ENCODE peak calls at places on chromosomes 3 and 15, in eight cellular contexts. One of them, this sample, is unnamed. For H3K9me3 and H3K4me1, the result is how much of the 10 kb centered on the place peaks cover.

GRCh38 chr3:4751057-4752051 is 227.9 kb upstream of the BHLHE40 start:
- DNase-seq in CD8-positive, alpha-beta T cell: no peak
- DNase-seq in CD8-positive, alpha-beta memory T cell: no peak
- DNase-seq in aorta: no peak
- DNase-seq in sigmoid colon: no peak
- DNase-seq in adipocyte: peak
- DNase-seq in tibial nerve: no peak
- DNase-seq in right cardiac atrium: no peak
- DNase-seq in this sample: no peak

GRCh38 chr3:59040902-59041301 is 8.9 kb downstream of the CFAP20DC start:
- DNase-seq in aorta: no peak
- DNase-seq in CD8-positive, alpha-beta memory T cell: no peak
- DNase-seq in CD8-positive, alpha-beta T cell: no peak
- DNase-seq in tibial nerve: no peak
- DNase-seq in sigmoid colon: no peak
- DNase-seq in right cardiac atrium: no peak
- DNase-seq in adipocyte: peak
- DNase-seq in this sample: no peak

GRCh38 chr3:155189478-155189877 is 104.0 kb downstream of the STRIT1 start:
- DNase-seq in tibial nerve: no peak
- DNase-seq in adipocyte: no peak
- DNase-seq in sigmoid colon: no peak
- DNase-seq in CD8-positive, alpha-beta T cell: no peak
- DNase-seq in aorta: no peak
- DNase-seq in right cardiac atrium: no peak
- DNase-seq in CD8-positive, alpha-beta memory T cell: no peak
- DNase-seq in this sample: no peak

GRCh38 chr3:138442433-138442832 is 8.0 kb downstream of the ESYT3 start:
- DNase-seq in sigmoid colon: no peak
- DNase-seq in tibial nerve: no peak
- DNase-seq in adipocyte: peak
- DNase-seq in aorta: no peak
- DNase-seq in CD8-positive, alpha-beta memory T cell: no peak
- DNase-seq in right cardiac atrium: no peak
- DNase-seq in CD8-positive, alpha-beta T cell: no peak
- DNase-seq in this sample: peak

GRCh38 chr3:158091526-158091925 is 14.7 kb downstream of the SHOX2 start:
- DNase-seq in tibial nerve: no peak
- DNase-seq in CD8-positive, alpha-beta memory T cell: no peak
- DNase-seq in aorta: no peak
- DNase-seq in sigmoid colon: no peak
- DNase-seq in right cardiac atrium: no peak
- DNase-seq in adipocyte: peak
- DNase-seq in CD8-positive, alpha-beta T cell: no peak
- DNase-seq in this sample: peak

GRCh38 chr15:80480171-80480811 is 76.1 kb downstream of the ARNT2 start:
- DNase-seq in CD8-positive, alpha-beta memory T cell: no peak
- DNase-seq in aorta: peak
- DNase-seq in sigmoid colon: no peak
- DNase-seq in adipocyte: peak
- DNase-seq in tibial nerve: no peak
- DNase-seq in CD8-positive, alpha-beta T cell: no peak
- DNase-seq in right cardiac atrium: no peak
- DNase-seq in this sample: no peak

GRCh38 chr3:60998855-60999254 is 252.4 kb downstream of the FHIT start:
- DNase-seq in sigmoid colon: no peak
- DNase-seq in CD8-positive, alpha-beta memory T cell: no peak
- DNase-seq in right cardiac atrium: no peak
- DNase-seq in aorta: no peak
- DNase-seq in tibial nerve: no peak
- DNase-seq in CD8-positive, alpha-beta T cell: no peak
- DNase-seq in adipocyte: no peak
- DNase-seq in this sample: no peak

GRCh38 chr3:125431912-125432587 is 56.9 kb upstream of the ZNF148 start:
- DNase-seq in CD8-positive, alpha-beta memory T cell: no peak
- DNase-seq in aorta: no peak
- DNase-seq in sigmoid colon: no peak
- DNase-seq in right cardiac atrium: no peak
- DNase-seq in CD8-positive, alpha-beta T cell: no peak
- DNase-seq in tibial nerve: no peak
- DNase-seq in adipocyte: peak
- DNase-seq in this sample: no peak

GRCh38 chr3:181534881-181535280 is 176.8 kb upstream of the SOX2 start:
- DNase-seq in aorta: no peak
- DNase-seq in sigmoid colon: no peak
- DNase-seq in adipocyte: no peak
- DNase-seq in right cardiac atrium: no peak
- DNase-seq in CD8-positive, alpha-beta memory T cell: no peak
- DNase-seq in CD8-positive, alpha-beta T cell: no peak
- DNase-seq in tibial nerve: no peak
- DNase-seq in this sample: no peak

GRCh38 chr3:195815169-195815771 is 3.5 kb upstream of the MUC4 start:
- DNase-seq in right cardiac atrium: no peak
- DNase-seq in adipocyte: no peak
- DNase-seq in CD8-positive, alpha-beta T cell: no peak
- DNase-seq in sigmoid colon: peak
- DNase-seq in aorta: peak
- DNase-seq in CD8-positive, alpha-beta memory T cell: no peak
- DNase-seq in tibial nerve: no peak
- DNase-seq in this sample: peak

GRCh38 chr3:29481969-29482767 is 201.3 kb downstream of the RBMS3 start:
- DNase-seq in sigmoid colon: no peak
- DNase-seq in tibial nerve: no peak
- DNase-seq in aorta: no peak
- DNase-seq in right cardiac atrium: no peak
- DNase-seq in CD8-positive, alpha-beta memory T cell: no peak
- DNase-seq in adipocyte: no peak
- DNase-seq in CD8-positive, alpha-beta T cell: no peak
- DNase-seq in this sample: no peak

GRCh38 chr15:93152264-93152884 is 63.4 kb upstream of the RGMA start:
- DNase-seq in right cardiac atrium: no peak
- DNase-seq in CD8-positive, alpha-beta memory T cell: peak
- DNase-seq in aorta: no peak
- DNase-seq in tibial nerve: no peak
- DNase-seq in CD8-positive, alpha-beta T cell: peak
- DNase-seq in sigmoid colon: no peak
- DNase-seq in adipocyte: no peak
- DNase-seq in this sample: no peak

GRCh38 chr15:32698773-32699390 is 18.9 kb upstream of the GREM1 start:
- DNase-seq in aorta: no peak
- DNase-seq in sigmoid colon: no peak
- DNase-seq in CD8-positive, alpha-beta T cell: no peak
- DNase-seq in CD8-positive, alpha-beta memory T cell: no peak
- DNase-seq in right cardiac atrium: no peak
- DNase-seq in adipocyte: no peak
- DNase-seq in tibial nerve: no peak
- DNase-seq in this sample: no peak

GRCh38 chr3:140187648-140188221 is 252.8 kb downstream of the CLSTN2 start:
- DNase-seq in adipocyte: no peak
- DNase-seq in sigmoid colon: no peak
- DNase-seq in right cardiac atrium: no peak
- DNase-seq in CD8-positive, alpha-beta T cell: no peak
- DNase-seq in tibial nerve: no peak
- DNase-seq in CD8-positive, alpha-beta memory T cell: no peak
- DNase-seq in aorta: no peak
- DNase-seq in this sample: no peak

DNA sequence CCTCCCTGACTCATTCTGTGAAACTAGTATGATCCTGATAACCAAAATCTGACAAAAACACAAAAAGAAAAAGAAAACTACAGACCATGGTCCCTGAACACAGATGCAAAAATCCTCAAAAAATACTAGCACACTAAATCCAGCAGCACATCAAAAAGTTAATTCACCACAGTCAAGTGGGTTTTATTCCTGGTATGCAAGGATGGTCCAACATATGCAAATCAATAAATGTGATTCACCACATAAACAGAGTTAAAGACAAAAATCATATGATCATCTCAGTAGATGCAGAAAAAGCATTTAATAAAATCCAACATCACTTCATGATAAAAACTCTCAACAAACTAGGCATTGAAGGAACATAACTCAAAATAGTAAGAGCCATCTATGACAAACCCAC is 12.8 kb downstream of the SAXO2 start:
- DNase-seq in sigmoid colon: no peak
- DNase-seq in right cardiac atrium: no peak
- DNase-seq in CD8-positive, alpha-beta T cell: no peak
- DNase-seq in aorta: no peak
- DNase-seq in adipocyte: no peak
- DNase-seq in CD8-positive, alpha-beta memory T cell: no peak
- DNase-seq in tibial nerve: no peak
- DNase-seq in this sample: no peak
- H3K9me3 ChIP-seq in sigmoid colon: under half
- H3K9me3 ChIP-seq in right cardiac atrium: under half
- H3K9me3 ChIP-seq in CD8-positive, alpha-beta T cell: under half
- H3K9me3 ChIP-seq in aorta: under half
- H3K9me3 ChIP-seq in adipocyte: under half
- H3K9me3 ChIP-seq in CD8-positive, alpha-beta memory T cell: under half
- H3K9me3 ChIP-seq in tibial nerve: under half
- H3K9me3 ChIP-seq in this sample: under half

DNA sequence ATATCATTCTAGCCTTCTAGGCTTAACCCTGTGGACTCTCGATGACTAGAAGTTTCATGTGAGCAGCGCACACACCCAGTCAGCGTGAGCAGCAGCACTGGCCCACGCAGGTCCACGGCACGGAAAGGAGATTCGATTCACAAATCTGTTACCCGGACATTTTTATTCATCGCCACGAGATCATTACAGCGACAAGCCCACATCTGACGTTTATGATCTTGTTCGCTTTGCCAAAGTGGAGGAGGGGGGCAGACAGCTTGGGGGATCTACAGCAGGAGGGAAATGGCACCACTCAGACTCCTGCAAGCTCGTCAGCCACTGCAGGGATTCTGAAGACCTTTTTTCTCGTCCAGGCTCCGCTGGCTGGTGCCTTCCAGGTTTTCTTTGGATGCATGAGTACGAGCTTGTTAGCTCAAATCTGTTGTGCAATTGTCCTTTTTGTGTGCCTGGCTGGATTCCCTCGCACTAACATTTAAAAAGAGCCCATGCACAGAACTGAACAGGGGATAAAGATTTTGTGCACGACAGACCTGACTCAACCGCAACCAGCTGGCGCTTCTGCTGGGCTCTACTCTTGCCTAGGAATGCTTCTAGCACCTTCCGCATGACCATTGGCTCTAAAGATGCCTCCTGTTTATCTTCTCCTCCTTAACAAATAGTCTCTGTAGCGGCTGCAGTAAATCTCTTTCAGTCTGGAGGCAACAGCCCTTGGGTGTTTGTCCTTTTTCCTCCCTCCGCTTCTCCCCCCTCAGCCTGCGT is 938.5 kb downstream of the MCTP2 start:
- DNase-seq in right cardiac atrium: no peak
- DNase-seq in CD8-positive, alpha-beta memory T cell: no peak
- DNase-seq in adipocyte: no peak
- DNase-seq in aorta: peak
- DNase-seq in tibial nerve: peak
- DNase-seq in CD8-positive, alpha-beta T cell: no peak
- DNase-seq in sigmoid colon: peak
- DNase-seq in this sample: no peak
- H3K4me3 ChIP-seq in right cardiac atrium: no peak
- H3K4me3 ChIP-seq in CD8-positive, alpha-beta memory T cell: no peak
- H3K4me3 ChIP-seq in adipocyte: peak
- H3K4me3 ChIP-seq in aorta: no peak
- H3K4me3 ChIP-seq in tibial nerve: peak
- H3K4me3 ChIP-seq in CD8-positive, alpha-beta T cell: no peak
- H3K4me3 ChIP-seq in sigmoid colon: peak
- H3K4me3 ChIP-seq in this sample: no peak

DNA sequence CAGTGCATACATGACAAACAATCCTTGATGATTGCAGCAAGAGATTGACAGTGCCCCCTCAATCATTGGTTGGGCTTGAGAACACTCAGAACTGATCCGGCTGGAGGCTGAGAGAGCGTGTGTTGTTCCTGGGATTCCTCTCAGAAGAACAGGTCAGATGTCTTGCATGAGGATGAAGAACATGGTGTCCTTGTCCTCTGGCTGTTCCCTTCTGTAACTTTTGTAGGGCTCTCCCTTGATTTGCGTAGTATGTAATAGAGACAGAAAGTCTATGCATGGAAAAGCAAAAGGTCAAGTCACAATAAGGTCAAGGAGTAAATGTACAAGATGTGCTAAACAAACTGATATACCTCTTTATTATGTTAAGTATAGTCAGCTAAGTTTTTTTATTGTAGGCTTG is 8.2 kb downstream of the CHST2 start:
- DNase-seq in CD8-positive, alpha-beta memory T cell: no peak
- DNase-seq in adipocyte: no peak
- DNase-seq in right cardiac atrium: no peak
- DNase-seq in CD8-positive, alpha-beta T cell: no peak
- DNase-seq in tibial nerve: no peak
- DNase-seq in aorta: no peak
- DNase-seq in sigmoid colon: no peak
- DNase-seq in this sample: no peak
- H3K4me1 ChIP-seq in CD8-positive, alpha-beta memory T cell: under half
- H3K4me1 ChIP-seq in adipocyte: under half
- H3K4me1 ChIP-seq in right cardiac atrium: under half
- H3K4me1 ChIP-seq in CD8-positive, alpha-beta T cell: under half
- H3K4me1 ChIP-seq in tibial nerve: under half
- H3K4me1 ChIP-seq in aorta: under half
- H3K4me1 ChIP-seq in sigmoid colon: under half
- H3K4me1 ChIP-seq in this sample: under half

GRCh38 chr3:127254001-127254400 is 33.8 kb downstream of the PRR20G start:
- DNase-seq in CD8-positive, alpha-beta memory T cell: no peak
- DNase-seq in tibial nerve: no peak
- DNase-seq in sigmoid colon: no peak
- DNase-seq in aorta: no peak
- DNase-seq in CD8-positive, alpha-beta T cell: no peak
- DNase-seq in adipocyte: no peak
- DNase-seq in right cardiac atrium: no peak
- DNase-seq in this sample: no peak

GRCh38 chr3:127247292-127247691 is 40.6 kb downstream of the PRR20G start:
- DNase-seq in CD8-positive, alpha-beta memory T cell: no peak
- DNase-seq in CD8-positive, alpha-beta T cell: no peak
- DNase-seq in aorta: no peak
- DNase-seq in sigmoid colon: no peak
- DNase-seq in adipocyte: no peak
- DNase-seq in right cardiac atrium: no peak
- DNase-seq in tibial nerve: no peak
- DNase-seq in this sample: no peak

GRCh38 chr3:127253491-127253890 is 34.4 kb downstream of the PRR20G start:
- DNase-seq in right cardiac atrium: no peak
- DNase-seq in aorta: no peak
- DNase-seq in adipocyte: no peak
- DNase-seq in CD8-positive, alpha-beta memory T cell: no peak
- DNase-seq in CD8-positive, alpha-beta T cell: no peak
- DNase-seq in sigmoid colon: no peak
- DNase-seq in tibial nerve: no peak
- DNase-seq in this sample: no peak

GRCh38 chr3:127252446-127252845 is 35.4 kb downstream of the PRR20G start:
- DNase-seq in adipocyte: no peak
- DNase-seq in tibial nerve: no peak
- DNase-seq in CD8-positive, alpha-beta memory T cell: no peak
- DNase-seq in CD8-positive, alpha-beta T cell: no peak
- DNase-seq in aorta: no peak
- DNase-seq in sigmoid colon: no peak
- DNase-seq in right cardiac atrium: no peak
- DNase-seq in this sample: no peak

DNA sequence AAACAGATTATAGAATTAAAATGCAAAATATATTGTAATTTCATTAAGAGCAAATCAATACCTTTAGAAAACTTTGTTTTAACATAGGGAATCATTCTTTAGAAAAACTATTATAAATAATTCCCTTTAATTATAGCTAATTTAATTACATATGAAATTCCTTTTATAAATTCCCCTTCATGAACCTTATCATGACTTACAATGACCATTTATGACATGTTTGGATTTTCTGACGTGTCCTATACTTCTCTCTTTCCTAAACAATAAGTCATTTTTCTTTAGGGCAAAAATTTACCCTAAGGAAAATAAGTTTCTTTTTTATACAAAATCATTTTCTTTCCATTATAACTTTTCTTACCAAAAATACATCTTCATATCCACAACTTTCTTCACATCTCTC is 37.8 kb downstream of the PRR20G start:
- DNase-seq in adipocyte: no peak
- DNase-seq in sigmoid colon: no peak
- DNase-seq in right cardiac atrium: no peak
- DNase-seq in tibial nerve: no peak
- DNase-seq in aorta: no peak
- DNase-seq in CD8-positive, alpha-beta memory T cell: no peak
- DNase-seq in CD8-positive, alpha-beta T cell: no peak
- DNase-seq in this sample: no peak
- H3K9me3 ChIP-seq in adipocyte: under half
- H3K9me3 ChIP-seq in sigmoid colon: under half
- H3K9me3 ChIP-seq in right cardiac atrium: under half
- H3K9me3 ChIP-seq in tibial nerve: under half
- H3K9me3 ChIP-seq in aorta: under half
- H3K9me3 ChIP-seq in CD8-positive, alpha-beta memory T cell: under half
- H3K9me3 ChIP-seq in CD8-positive, alpha-beta T cell: under half
- H3K9me3 ChIP-seq in this sample: under half

This sample was measured in SJCRH30.